ENCODE peak calls at places on chromosomes 1 and 21, in eight cellular contexts. F is fibroblast of lung, X is fibroblast of mammary gland, L is AG04449, D is prostate gland, C is brain microvascular endothelial cell, S is A673, M is H1. U is an unnamed sample.

GRCh38 chr1:31010081-31010989 is 55.2 kb downstream of the PUM1 start:
- DNase-seq in L (peak; percentile 47), S (no peak), D (no peak), M (no peak), X (peak; percentile 92), F (peak; percentile 92), C (peak; percentile 66), U (peak; percentile 61)

GRCh38 chr21:36211660-36212512 is 55.3 kb downstream of the DOP1B start:
- DNase-seq in F (peak; percentile 95), M (no peak), X (peak; percentile 90), D (no peak), L (peak; percentile 66), C (peak; percentile 62), S (no peak), U (peak; percentile 86)

GRCh38 chr1:181166377-181167196 is 78.1 kb downstream of the IER5 start:
- DNase-seq in M (no peak), F (peak; percentile 63), S (peak; percentile 89), C (peak; percentile 73), X (peak; percentile 78), D (peak; percentile 43), L (peak; percentile 12), U (peak; percentile 86)

GRCh38 chr1:150066838-150067183 is 765 bp upstream of the VPS45 start:
- DNase-seq in C (no peak), D (peak; percentile 42), F (no peak), L (no peak), S (no peak), M (peak; percentile 5), X (no peak), U (no peak)

GRCh38 chr1:43206721-43207228 is 34.6 kb downstream of the CFAP57 start:
- DNase-seq in X (peak; percentile 64), D (no peak), L (peak; percentile 93), C (peak; percentile 95), F (peak; percentile 98), S (peak; percentile 97), M (peak; percentile 89), U (peak; percentile 97)

GRCh38 chr1:108817016-108817415 is 39.9 kb downstream of the AKNAD1 start:
- DNase-seq in F (peak; percentile 98), M (no peak), X (peak; percentile 97), S (no peak), C (peak; percentile 7), D (no peak), L (no peak), U (peak; percentile 67)

GRCh38 chr1:169031566-169032224 is 74.8 kb upstream of the ATP1B1 start:
- DNase-seq in X (peak; percentile 3), L (no peak), D (peak; percentile 72), F (peak; percentile 21), M (no peak), S (no peak), C (no peak), U (no peak)

GRCh38 chr1:169108897-169109560 is 2.5 kb downstream of the ATP1B1 start:
- DNase-seq in X (no peak), L (no peak), C (peak; percentile 55), S (peak; percentile 59), M (no peak), D (peak; percentile 30), F (peak; percentile 52), U (no peak)

GRCh38 chr1:33060579-33061083 is 20.3 kb upstream of the AZIN2 start:
- DNase-seq in F (peak; percentile 99), X (peak; percentile 82), S (no peak), L (peak; percentile 88), M (no peak), C (peak; percentile 95), D (no peak), U (peak; percentile 69)

GRCh38 chr1:27868932-27869718 is 3.2 kb upstream of the THEMIS2 start:
- DNase-seq in S (no peak), L (no peak), D (no peak), X (no peak), C (no peak), M (no peak), F (no peak), U (no peak)

GRCh38 chr1:33822396-33822795 is 41.5 kb upstream of the HMGB4 start:
- DNase-seq in F (no peak), L (no peak), D (no peak), M (no peak), S (no peak), X (no peak), C (no peak), U (no peak)

GRCh38 chr1:67803380-67804279 is 29.6 kb downstream of the GNG12 start:
- DNase-seq in L (no peak), C (no peak), S (no peak), M (no peak), F (no peak), D (no peak), X (peak; percentile 64), U (peak; percentile 48)

GRCh38 chr1:92404661-92405060 is 82.1 kb downstream of the GFI1 start:
- DNase-seq in L (no peak), F (peak; percentile 34), S (no peak), C (peak; percentile 16), M (no peak), X (peak; percentile 16), D (no peak), U (peak; percentile 59)

GRCh38 chr1:227961651-227962050 is 13.9 kb upstream of the WNT9A start:
- DNase-seq in F (no peak), D (no peak), C (no peak), X (peak; percentile 10), M (no peak), S (no peak), L (no peak), U (no peak)

GRCh38 chr1:61083014-61083798 is 845 bp downstream of the NFIA start:
- DNase-seq in S (peak; percentile 53), L (no peak), X (no peak), C (no peak), M (no peak), F (peak; percentile 34), D (no peak), U (no peak)

GRCh38 chr1:181117648-181118449 is 29.3 kb downstream of the IER5 start:
- DNase-seq in S (no peak), L (no peak), F (no peak), M (no peak), D (no peak), C (no peak), X (peak; percentile 51), U (no peak)

GRCh38 chr1:32335951-32336867 is at the start of gene MARCKSL1:
- DNase-seq in D (peak; percentile 80), L (no peak), C (peak; percentile 34), X (peak; percentile 29), M (peak; percentile 27), F (peak; percentile 63), S (peak; percentile 85), U (peak; percentile 61)

GRCh38 chr1:156401175-156401574 is 32.2 kb downstream of the RHBG start:
- DNase-seq in L (no peak), S (no peak), F (no peak), M (no peak), C (no peak), D (no peak), X (no peak), U (no peak)

GRCh38 chr1:50416553-50417453 is 6.4 kb downstream of the DMRTA2 start:
- DNase-seq in F (no peak), S (no peak), M (no peak), D (no peak), L (no peak), C (no peak), X (no peak), U (no peak)

GRCh38 chr1:205983925-205984725 is 19.1 kb downstream of the RAB7B start:
- DNase-seq in M (no peak), F (peak; percentile 59), L (no peak), C (no peak), X (peak; percentile 63), D (peak; percentile 91), S (peak; percentile 71), U (peak; percentile 68)

GRCh38 chr1:199907361-199907760 is 120.1 kb upstream of the NR5A2 start:
- DNase-seq in L (no peak), F (no peak), X (no peak), M (no peak), D (no peak), S (peak; percentile 62), C (no peak), U (no peak)

GRCh38 chr1:184373155-184373554 is 13.7 kb upstream of the C1orf21 start:
- DNase-seq in S (no peak), L (no peak), D (no peak), M (no peak), F (no peak), X (no peak), C (no peak), U (no peak)

GRCh38 chr1:25904942-25905679 is 1.1 kb downstream of the STMN1 start:
- DNase-seq in D (peak; percentile 93), S (peak; percentile 98), X (peak; percentile 84), L (no peak), M (peak; percentile 73), F (peak; percentile 87), C (peak; percentile 84), U (peak; percentile 92)
- TF ChIP-seq CTCF in D (no peak), S (peak; percentile 34), X (peak; percentile 5), L (no peak), M (no peak), F (no peak), C (peak; percentile 33), U (peak; percentile 21)

GRCh38 chr21:34882719-34883131 is 166.4 kb downstream of the RUNX1 start:
- DNase-seq in X (no peak), F (no peak), S (no peak), D (no peak), L (no peak), M (no peak), C (no peak), U (no peak)
- H3K4me3 ChIP-seq in X (peak overlapping the region; percentile 3), F (peak overlapping the region; percentile 65), S (no peak overlapping the region), D (no peak overlapping the region), L (peak overlapping the region; percentile 83), M (no peak overlapping the region), C (peak overlapping the region; percentile 91), U (peak overlapping the region; percentile 94)

GRCh38 chr1:244833734-244834595 is 1.5 kb upstream of the COX20 start:
- DNase-seq in M (no peak), X (peak; percentile 72), F (peak; percentile 84), L (no peak), D (peak; percentile 42), C (peak; percentile 68), S (peak; percentile 89), U (peak; percentile 78)
- TF ChIP-seq CTCF in M (no peak), X (peak; percentile 25), F (no peak), L (no peak), D (no peak), C (peak; percentile 41), S (peak; percentile 17), U (peak; percentile 30)

GRCh38 chr1:244140420-244140819 is 89.3 kb downstream of the ZBTB18 start:
- DNase-seq in C (no peak), F (no peak), S (no peak), D (no peak), L (no peak), M (no peak), X (no peak), U (no peak)

GRCh38 chr1:244137261-244137660 is 86.2 kb downstream of the ZBTB18 start:
- DNase-seq in S (no peak), L (no peak), X (no peak), F (no peak), M (no peak), D (no peak), C (no peak), U (no peak)

GRCh38 chr1:244138399-244138798 is 87.3 kb downstream of the ZBTB18 start:
- DNase-seq in F (no peak), C (no peak), D (no peak), X (no peak), S (no peak), M (no peak), L (no peak), U (no peak)

DNA sequence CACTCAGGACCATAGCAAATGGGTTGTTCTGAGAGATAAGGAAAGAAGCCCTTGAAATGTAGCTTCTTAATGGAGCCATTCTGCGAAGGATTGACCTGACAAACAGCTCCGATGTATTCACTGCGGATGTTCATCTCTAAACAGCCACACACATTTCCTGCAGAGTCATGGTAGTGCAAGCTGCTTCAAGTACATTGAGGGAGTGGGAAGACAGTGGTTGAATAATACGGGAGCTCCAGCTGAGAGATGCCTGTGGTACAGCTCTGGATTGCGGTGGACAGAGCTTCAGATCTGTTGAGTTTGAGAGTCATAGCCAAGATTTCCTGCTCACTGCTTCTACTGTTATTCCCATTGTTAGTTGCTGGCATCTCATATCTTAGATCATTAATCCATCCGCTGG is 86.6 kb downstream of the ZBTB18 start:
- DNase-seq in L (peak; percentile 23), F (peak; percentile 90), M (no peak), S (no peak), C (peak; percentile 67), X (no peak), D (no peak), U (no peak)
- H3K4me3 ChIP-seq in L (no peak overlapping the region), F (no peak overlapping the region), M (no peak overlapping the region), S (no peak overlapping the region), C (no peak overlapping the region), X (no peak overlapping the region), D (no peak overlapping the region), U (no peak overlapping the region)